ENCODE peak calls at places on chromosome 19, in seven cellular contexts. Y is trophoblast cell, M is left ventricle myocardium inferior, L is HAP-1, S is testis, U is Peyer's patch, P is ascending aorta. R is an unnamed sample.
A peak's percentile ranks its signal among the peaks of the same experiment; 100 is the strongest.

GRCh38 chr19:34556500-34556899 is 74.9 kb downstream of the WTIP start:
- DNase-seq in M (no peak), S (peak; percentile 62), P (no peak), Y (peak; percentile 9), L (peak; percentile 12), U (no peak), R (no peak)

GRCh38 chr19:37329686-37330085 is 41.2 kb upstream of the ZNF527 start:
- DNase-seq in Y (no peak), P (no peak), M (no peak), S (no peak), L (no peak), U (no peak), R (no peak)

GRCh38 chr19:2061936-2062729 is 11.1 kb upstream of the MKNK2 start:
- DNase-seq in Y (no peak), U (no peak), M (no peak), S (no peak), L (no peak), P (no peak), R (no peak)

GRCh38 chr19:10217085-10217484 is 14.0 kb downstream of the S1PR2 start:
- DNase-seq in L (no peak), Y (no peak), M (no peak), U (no peak), S (no peak), P (no peak), R (no peak)

GRCh38 chr19:57954996-57955395 is 7.5 kb upstream of the ZNF256 start:
- DNase-seq in S (no peak), L (no peak), P (no peak), U (no peak), M (no peak), Y (no peak), R (no peak)

GRCh38 chr19:48695743-48696352 is at the start of gene FUT2:
- DNase-seq in M (no peak), L (no peak), U (no peak), P (no peak), S (no peak), Y (no peak), R (no peak)

GRCh38 chr19:6484251-6484650 is 2.7 kb upstream of the DENND1C start:
- DNase-seq in M (no peak), S (no peak), Y (no peak), L (no peak), U (no peak), P (no peak), R (no peak)

GRCh38 chr19:2574971-2575630 is 99.2 kb downstream of the GADD45B start:
- DNase-seq in L (no peak), U (no peak), S (no peak), P (peak; percentile 44), M (no peak), Y (no peak), R (no peak)

GRCh38 chr19:10388957-10389356 is 8.6 kb upstream of the TYK2 start:
- DNase-seq in Y (peak; percentile 87), S (peak; percentile 96), P (peak; percentile 94), M (peak; percentile 88), U (peak; percentile 90), L (peak; percentile 71), R (peak; percentile 88)

GRCh38 chr19:2275588-2276428 is 6.2 kb downstream of the PEAK3 start:
- DNase-seq in P (no peak), S (peak; percentile 71), Y (peak; percentile 68), U (no peak), M (peak; percentile 60), L (no peak), R (no peak)

GRCh38 chr19:4581381-4582111 is 22.1 kb upstream of the SEMA6B start:
- DNase-seq in U (no peak), Y (no peak), S (no peak), M (no peak), L (peak; percentile 29), P (no peak), R (no peak)

GRCh38 chr19:711224-711623 is 2.5 kb downstream of the PALM start:
- DNase-seq in M (no peak), Y (no peak), U (no peak), S (no peak), L (no peak), P (no peak), R (no peak)

GRCh38 chr19:13873776-13874515 is 3.0 kb upstream of the NANOS3 start:
- DNase-seq in M (no peak), U (no peak), S (peak; percentile 81), Y (no peak), L (no peak), P (no peak), R (no peak)

GRCh38 chr19:13876834-13877233 is at the start of gene NANOS3:
- DNase-seq in S (no peak), Y (no peak), L (no peak), M (no peak), P (no peak), U (no peak), R (no peak)

GRCh38 chr19:13880059-13880672 is 3.2 kb downstream of the NANOS3 start:
- DNase-seq in U (peak; percentile 96), M (peak; percentile 98), S (peak; percentile 98), Y (peak; percentile 92), L (peak; percentile 89), P (peak; percentile 99), R (peak; percentile 97)

GRCh38 chr19:13875824-13876223 is 1.1 kb upstream of the NANOS3 start:
- DNase-seq in S (no peak), Y (no peak), P (peak; percentile 52), M (no peak), L (no peak), U (no peak), R (no peak)

DNA sequence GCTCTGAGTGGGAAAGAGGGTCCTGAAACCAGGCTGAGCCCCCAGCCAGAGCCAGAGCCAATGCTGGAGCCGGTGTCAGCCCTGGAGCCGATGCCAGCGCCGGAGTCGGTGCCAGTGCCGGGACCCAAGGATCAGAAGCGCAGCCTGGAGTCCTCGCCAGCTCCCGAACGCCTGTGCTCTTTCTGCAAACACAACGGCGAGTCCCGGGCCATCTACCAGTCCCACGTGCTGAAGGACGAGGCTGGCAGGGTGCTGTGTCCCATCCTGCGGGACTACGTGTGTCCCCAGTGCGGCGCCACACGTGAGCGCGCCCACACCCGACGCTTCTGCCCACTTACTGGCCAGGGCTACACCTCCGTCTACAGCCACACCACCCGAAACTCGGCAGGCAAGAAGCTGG is 369 bp downstream of the NANOS3 start:
- DNase-seq in L (no peak), S (no peak), Y (no peak), P (no peak), M (no peak), U (no peak), R (no peak)
- H3K27me3 ChIP-seq in L (no peaks in the 10 kb centered on the region), S (no peaks in the 10 kb centered on the region), Y (no peaks in the 10 kb centered on the region), P (no peaks in the 10 kb centered on the region), M (no peaks in the 10 kb centered on the region), U (no peaks in the 10 kb centered on the region), R (no peaks in the 10 kb centered on the region)

GRCh38 chr19:13028027-13028426 is 32.8 kb downstream of the NFIX start:
- DNase-seq in L (no peak), M (no peak), U (no peak), Y (no peak), S (no peak), P (no peak), R (no peak)

GRCh38 chr19:13029893-13030292 is 34.6 kb downstream of the NFIX start:
- DNase-seq in L (no peak), Y (no peak), U (no peak), P (no peak), S (no peak), M (no peak), R (no peak)

GRCh38 chr19:13027031-13027430 is 31.8 kb downstream of the NFIX start:
- DNase-seq in Y (no peak), L (no peak), S (no peak), M (no peak), U (no peak), P (no peak), R (no peak)

GRCh38 chr19:13027557-13027956 is 32.3 kb downstream of the NFIX start:
- DNase-seq in S (no peak), P (no peak), Y (no peak), U (no peak), M (no peak), L (no peak), R (no peak)

GRCh38 chr19:13029301-13029880 is 34.1 kb downstream of the NFIX start:
- DNase-seq in P (no peak), S (no peak), Y (no peak), M (no peak), L (no peak), U (no peak), R (no peak)
- H3K4me1 ChIP-seq in P (peaks cover 28% of the 10 kb centered on the region), S (peaks cover 38% of the 10 kb centered on the region), Y (no peaks in the 10 kb centered on the region), M (peaks cover 98% of the 10 kb centered on the region), L (peaks cover 16% of the 10 kb centered on the region), U (no peaks in the 10 kb centered on the region), R (peaks cover 38% of the 10 kb centered on the region)

GRCh38 chr19:35977446-35978222 is 17.4 kb upstream of the SDHAF1 start:
- DNase-seq in S (no peak), Y (no peak), U (no peak), M (no peak), L (no peak), P (no peak), R (no peak)

GRCh38 chr19:35973487-35973886 is 21.5 kb upstream of the SDHAF1 start:
- DNase-seq in Y (no peak), U (no peak), M (no peak), P (no peak), L (no peak), S (no peak), R (peak; percentile 19)

GRCh38 chr19:35978832-35979365 is 16.1 kb upstream of the SDHAF1 start:
- DNase-seq in S (no peak), M (no peak), L (no peak), U (no peak), P (no peak), Y (no peak), R (no peak)

GRCh38 chr19:35975608-35976214 is 19.3 kb upstream of the SDHAF1 start:
- DNase-seq in M (no peak), P (no peak), Y (no peak), U (no peak), S (no peak), L (peak; percentile 33), R (no peak)

DNA sequence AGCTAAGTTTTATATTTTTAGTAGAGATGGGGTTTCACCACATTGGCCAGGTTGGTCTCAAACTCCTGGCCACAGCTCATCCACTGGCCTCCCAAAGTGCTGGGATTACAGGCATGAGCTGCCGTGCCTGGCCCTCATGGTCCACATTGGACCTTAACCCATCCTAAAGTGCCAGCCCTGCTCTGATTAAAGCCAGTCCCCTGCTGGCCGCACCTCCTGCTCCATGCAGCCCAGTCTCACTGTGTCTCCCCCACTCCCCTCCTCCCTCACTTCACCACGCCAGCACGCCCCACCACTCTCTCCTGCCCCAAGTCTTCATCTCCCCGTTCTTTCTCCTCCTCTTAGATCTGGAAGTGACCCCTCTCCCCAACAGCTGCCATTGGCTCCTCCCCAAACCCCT is 16.7 kb upstream of the SDHAF1 start:
- DNase-seq in S (no peak), Y (no peak), P (no peak), M (no peak), L (no peak), U (no peak), R (no peak)
- H3K36me3 ChIP-seq in S (no peaks in the 10 kb centered on the region), Y (no peaks in the 10 kb centered on the region), P (no peaks in the 10 kb centered on the region), M (no peaks in the 10 kb centered on the region), L (no peaks in the 10 kb centered on the region), U (no peaks in the 10 kb centered on the region), R (no peaks in the 10 kb centered on the region)

DNA sequence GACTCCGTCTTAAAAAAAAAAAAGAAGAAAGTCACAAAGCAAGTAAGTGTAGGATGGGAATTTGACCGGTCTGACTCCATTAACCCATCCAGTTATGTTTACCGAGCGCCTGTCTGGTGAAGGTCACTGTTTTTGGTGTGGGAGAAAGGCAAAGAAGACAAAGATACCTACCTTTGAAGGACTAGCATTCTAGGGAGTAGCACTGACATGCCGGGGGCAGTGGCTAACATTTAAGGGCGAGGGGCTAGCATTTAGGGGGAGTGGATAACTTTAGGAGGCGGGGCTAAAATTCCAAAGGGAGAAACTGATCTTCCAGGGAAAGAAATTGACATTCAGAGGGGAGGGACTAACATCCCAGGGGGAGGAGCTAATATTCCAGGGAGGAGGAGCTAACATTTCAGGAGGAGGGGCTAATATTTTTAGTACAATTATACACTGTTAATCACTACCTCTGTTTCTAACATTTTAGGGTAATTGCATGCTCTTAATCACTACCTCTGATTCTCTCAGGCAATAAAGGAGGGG is 8.7 kb downstream of the GPR32 start:
- DNase-seq in P (no peak), S (no peak), Y (no peak), M (no peak), L (no peak), U (no peak), R (no peak)
- H3K27me3 ChIP-seq in P (peaks cover 7% of the 10 kb centered on the region), S (no peaks in the 10 kb centered on the region), Y (no peaks in the 10 kb centered on the region), M (peaks cover 95% of the 10 kb centered on the region), L (peaks cover 39% of the 10 kb centered on the region), U (no peaks in the 10 kb centered on the region), R (peaks cover 50% of the 10 kb centered on the region)

R was measured in heart left ventricle.